ENCODE peak calls at places on chromosome 14, in six cellular contexts. One of them, this sample, is unnamed.
A peak's percentile ranks its signal among the peaks of the same experiment; 100 is the strongest.

GRCh38 chr14:66443158-66443695 is 42.9 kb upstream of the CCDC196 start:
- DNase-seq in cardiac fibroblast: no peak
- DNase-seq in SK-MEL-5: no peak
- DNase-seq in activated naive CD4-positive, alpha-beta T cell treated with Interleukin-2 at 50 U/mL for 16 hours: no peak
- DNase-seq in A172: peak; percentile 4
- DNase-seq in activated CD8-positive, alpha-beta T cell treated with anti-CD3 and anti-CD28 coated beads, Interleukin-2, amount 10 ng/mL, durations not matched to agents 7 days and 5 days: no peak
- DNase-seq in this sample: no peak

GRCh38 chr14:64714432-64715025 is 10.3 kb downstream of the PLEKHG3 start:
- DNase-seq in cardiac fibroblast: no peak
- DNase-seq in A172: no peak
- DNase-seq in SK-MEL-5: no peak
- DNase-seq in activated CD8-positive, alpha-beta T cell treated with anti-CD3 and anti-CD28 coated beads, Interleukin-2, amount 10 ng/mL, durations not matched to agents 7 days and 5 days: no peak
- DNase-seq in activated naive CD4-positive, alpha-beta T cell treated with Interleukin-2 at 50 U/mL for 16 hours: no peak
- DNase-seq in this sample: no peak

GRCh38 chr14:104723651-104724406 is at the start of gene ADSS1:
- DNase-seq in SK-MEL-5: peak; percentile 54
- DNase-seq in A172: no peak
- DNase-seq in activated naive CD4-positive, alpha-beta T cell treated with Interleukin-2 at 50 U/mL for 16 hours: peak; percentile 63
- DNase-seq in cardiac fibroblast: peak; percentile 56
- DNase-seq in activated CD8-positive, alpha-beta T cell treated with anti-CD3 and anti-CD28 coated beads, Interleukin-2, amount 10 ng/mL, durations not matched to agents 7 days and 5 days: peak; percentile 69
- DNase-seq in this sample: no peak

GRCh38 chr14:105502446-105503295 is 11.6 kb downstream of the TEDC1 start:
- DNase-seq in activated CD8-positive, alpha-beta T cell treated with anti-CD3 and anti-CD28 coated beads, Interleukin-2, amount 10 ng/mL, durations not matched to agents 7 days and 5 days: no peak
- DNase-seq in SK-MEL-5: no peak
- DNase-seq in A172: no peak
- DNase-seq in cardiac fibroblast: no peak
- DNase-seq in activated naive CD4-positive, alpha-beta T cell treated with Interleukin-2 at 50 U/mL for 16 hours: no peak
- DNase-seq in this sample: no peak

GRCh38 chr14:105332352-105332874 is 17.9 kb downstream of the PACS2 start:
- DNase-seq in A172: no peak
- DNase-seq in cardiac fibroblast: no peak
- DNase-seq in activated naive CD4-positive, alpha-beta T cell treated with Interleukin-2 at 50 U/mL for 16 hours: no peak
- DNase-seq in activated CD8-positive, alpha-beta T cell treated with anti-CD3 and anti-CD28 coated beads, Interleukin-2, amount 10 ng/mL, durations not matched to agents 7 days and 5 days: no peak
- DNase-seq in SK-MEL-5: no peak
- DNase-seq in this sample: no peak

GRCh38 chr14:89507521-89507920 is 90.5 kb upstream of the FOXN3 start:
- DNase-seq in SK-MEL-5: peak; percentile 3
- DNase-seq in cardiac fibroblast: peak; percentile 45
- DNase-seq in activated CD8-positive, alpha-beta T cell treated with anti-CD3 and anti-CD28 coated beads, Interleukin-2, amount 10 ng/mL, durations not matched to agents 7 days and 5 days: no peak
- DNase-seq in activated naive CD4-positive, alpha-beta T cell treated with Interleukin-2 at 50 U/mL for 16 hours: no peak
- DNase-seq in A172: peak; percentile 76
- DNase-seq in this sample: peak; percentile 39

GRCh38 chr14:58697927-58698641 is 60.3 kb downstream of the DACT1 start:
- DNase-seq in activated naive CD4-positive, alpha-beta T cell treated with Interleukin-2 at 50 U/mL for 16 hours: no peak
- DNase-seq in A172: no peak
- DNase-seq in SK-MEL-5: peak; percentile 52
- DNase-seq in cardiac fibroblast: no peak
- DNase-seq in activated CD8-positive, alpha-beta T cell treated with anti-CD3 and anti-CD28 coated beads, Interleukin-2, amount 10 ng/mL, durations not matched to agents 7 days and 5 days: no peak
- DNase-seq in this sample: no peak

GRCh38 chr14:72783741-72784140 is 110.2 kb downstream of the DPF3 start:
- DNase-seq in activated CD8-positive, alpha-beta T cell treated with anti-CD3 and anti-CD28 coated beads, Interleukin-2, amount 10 ng/mL, durations not matched to agents 7 days and 5 days: no peak
- DNase-seq in SK-MEL-5: no peak
- DNase-seq in activated naive CD4-positive, alpha-beta T cell treated with Interleukin-2 at 50 U/mL for 16 hours: no peak
- DNase-seq in A172: no peak
- DNase-seq in cardiac fibroblast: no peak
- DNase-seq in this sample: no peak

GRCh38 chr14:63614964-63615363 is 26.7 kb downstream of the WDR89 start:
- DNase-seq in activated naive CD4-positive, alpha-beta T cell treated with Interleukin-2 at 50 U/mL for 16 hours: no peak
- DNase-seq in activated CD8-positive, alpha-beta T cell treated with anti-CD3 and anti-CD28 coated beads, Interleukin-2, amount 10 ng/mL, durations not matched to agents 7 days and 5 days: no peak
- DNase-seq in cardiac fibroblast: peak; percentile 83
- DNase-seq in SK-MEL-5: no peak
- DNase-seq in A172: peak; percentile 34
- DNase-seq in this sample: no peak

This sample was measured in AG09309.